ENCODE peak calls at places on chromosome 20, in ten cellular contexts. A is cardiac fibroblast, L is gastrocnemius medialis, X is ovary, Y is progenitor cell of endocrine pancreas, C is GM12878, V is transverse colon, M is testis, O is foreskin fibroblast, H is heart right ventricle. S is an unnamed sample.

GRCh38 chr20:407953-408842 is at the start of gene RBCK1:
- DNase-seq in A (peak; percentile 89), L (peak; percentile 81), X (peak; percentile 90), Y (peak; percentile 63), C (no peak), V (peak; percentile 89), M (peak; percentile 80), O (peak; percentile 77), H (peak; percentile 91), S (peak; percentile 77)

GRCh38 chr20:35014537-35014936 is 58.9 kb downstream of the MYH7B start:
- DNase-seq in A (no peak), L (no peak), X (no peak), Y (no peak), C (no peak), V (no peak), M (no peak), O (no peak), H (no peak), S (no peak)

GRCh38 chr20:45467861-45468260 is 1.7 kb upstream of the WFDC2 start:
- DNase-seq in A (no peak), L (no peak), X (no peak), Y (no peak), C (no peak), V (peak; percentile 21), M (no peak), O (no peak), H (no peak), S (no peak)

GRCh38 chr20:38209054-38209675 is 44.1 kb upstream of the TGM2 start:
- DNase-seq in A (no peak), L (no peak), X (no peak), Y (no peak), C (no peak), V (no peak), M (no peak), O (no peak), H (peak; percentile 66), S (no peak)

GRCh38 chr20:1600736-1601135 is 19.1 kb downstream of the SIRPB1 start:
- DNase-seq in A (no peak), L (no peak), X (no peak), Y (no peak), C (no peak), V (no peak), M (no peak), O (no peak), H (no peak), S (no peak)

GRCh38 chr20:53321596-53321995 is 272.0 kb downstream of the ZNF217 start:
- DNase-seq in A (no peak), L (no peak), X (no peak), Y (no peak), C (no peak), V (no peak), M (no peak), O (no peak), H (no peak), S (no peak)

GRCh38 chr20:45088247-45088646 is 12.7 kb downstream of the KCNS1 start:
- DNase-seq in A (peak; percentile 74), L (no peak), X (no peak), Y (no peak), C (no peak), V (no peak), M (no peak), O (peak; percentile 98), H (no peak), S (no peak)

GRCh38 chr20:13008761-13009681 is at the start of gene SPTLC3:
- DNase-seq in A (peak; percentile 68), L (no peak), X (peak; percentile 52), Y (peak; percentile 18), C (no peak), V (peak; percentile 62), M (peak; percentile 78), O (peak; percentile 23), H (peak; percentile 44), S (no peak)

GRCh38 chr20:60054716-60055371 is 96.6 kb downstream of the CDH26 start:
- DNase-seq in A (no peak), L (no peak), X (no peak), Y (no peak), C (no peak), V (no peak), M (no peak), O (no peak), H (no peak), S (no peak)

GRCh38 chr20:32031007-32031958 is 20.8 kb upstream of the HCK start:
- DNase-seq in A (peak; percentile 87), L (peak; percentile 56), X (peak; percentile 62), Y (peak; percentile 85), C (no peak), V (peak; percentile 75), M (peak; percentile 86), O (peak; percentile 65), H (peak; percentile 87), S (peak; percentile 52)

GRCh38 chr20:49624317-49624716 is 56.4 kb upstream of the PTGIS start:
- DNase-seq in A (no peak), L (no peak), X (no peak), Y (no peak), C (no peak), V (no peak), M (no peak), O (no peak), H (no peak), S (no peak)

GRCh38 chr20:46142124-46142523 is 24.0 kb downstream of the CD40 start:
- DNase-seq in A (no peak), L (no peak), X (no peak), Y (no peak), C (no peak), V (no peak), M (no peak), O (no peak), H (no peak), S (no peak)

DNA sequence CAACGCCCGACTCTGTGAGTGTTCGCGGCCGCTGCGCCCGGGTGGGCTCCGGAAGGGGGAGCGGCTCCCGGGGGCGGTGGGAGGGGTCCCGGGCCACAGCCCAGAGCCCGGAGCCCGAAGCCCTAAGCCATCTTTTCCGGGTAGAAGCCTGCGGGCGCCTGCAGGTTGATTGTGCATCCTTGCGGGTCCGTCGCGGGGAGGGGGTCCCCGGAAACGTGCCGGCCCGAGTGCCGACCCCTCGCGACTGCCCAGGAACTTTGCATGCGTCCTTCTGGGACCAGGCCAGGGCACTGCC is 413 bp downstream of the PTPRA start:
- DNase-seq in A (peak; percentile 49), L (no peak), X (peak; percentile 37), Y (peak; percentile 58), C (no peak), V (peak; percentile 62), M (peak; percentile 46), O (no peak), H (peak; percentile 57), S (peak; percentile 55)
- TF ChIP-seq CTCF in A (no peak), L (no peak), X (no peak), Y (no peak), C (no peak), V (no peak), M (no peak), O (no peak), H (no peak), S (no peak)

DNA sequence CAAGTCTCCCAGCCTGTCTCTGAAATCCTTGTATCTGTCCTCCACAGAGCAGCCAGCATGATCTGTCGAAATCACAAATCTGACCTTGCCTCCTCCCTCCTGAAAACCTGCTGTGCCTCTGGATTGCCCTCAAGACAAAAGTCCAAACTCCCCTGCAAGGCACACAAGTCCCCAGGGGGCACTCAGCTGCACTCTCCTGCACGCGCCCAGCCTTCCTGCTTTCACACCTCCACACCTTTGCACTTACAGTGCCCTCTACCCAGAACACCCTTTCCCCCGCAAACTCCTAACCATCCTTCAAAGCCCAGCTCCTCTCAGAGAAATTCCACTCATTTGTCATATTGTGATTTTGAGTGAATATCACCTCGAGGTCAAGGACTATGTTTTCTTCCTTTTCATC is 83.4 kb upstream of the TOP1 start:
- DNase-seq in A (no peak), L (no peak), X (no peak), Y (no peak), C (no peak), V (no peak), M (no peak), O (no peak), H (no peak), S (no peak)
- TF ChIP-seq CTCF in A (no peak), L (no peak), X (no peak), Y (no peak), C (no peak), V (no peak), M (no peak), O (no peak), H (no peak), S (no peak)

GRCh38 chr20:50746138-50746940 is 15.0 kb downstream of the PARD6B start:
- DNase-seq in A (peak; percentile 43), L (no peak), X (no peak), Y (no peak), C (no peak), V (no peak), M (peak; percentile 34), O (peak; percentile 64), H (no peak), S (peak; percentile 11)

GRCh38 chr20:50745634-50746137 is 14.3 kb downstream of the PARD6B start:
- DNase-seq in A (no peak), L (no peak), X (no peak), Y (no peak), C (no peak), V (peak; percentile 35), M (peak; percentile 11), O (no peak), H (no peak), S (no peak)

GRCh38 chr20:50743087-50743486 is 11.7 kb downstream of the PARD6B start:
- DNase-seq in A (no peak), L (no peak), X (no peak), Y (no peak), C (no peak), V (no peak), M (no peak), O (no peak), H (no peak), S (no peak)

GRCh38 chr20:50747275-50747674 is 15.9 kb downstream of the PARD6B start:
- DNase-seq in A (no peak), L (no peak), X (no peak), Y (no peak), C (no peak), V (no peak), M (no peak), O (no peak), H (no peak), S (no peak)

DNA sequence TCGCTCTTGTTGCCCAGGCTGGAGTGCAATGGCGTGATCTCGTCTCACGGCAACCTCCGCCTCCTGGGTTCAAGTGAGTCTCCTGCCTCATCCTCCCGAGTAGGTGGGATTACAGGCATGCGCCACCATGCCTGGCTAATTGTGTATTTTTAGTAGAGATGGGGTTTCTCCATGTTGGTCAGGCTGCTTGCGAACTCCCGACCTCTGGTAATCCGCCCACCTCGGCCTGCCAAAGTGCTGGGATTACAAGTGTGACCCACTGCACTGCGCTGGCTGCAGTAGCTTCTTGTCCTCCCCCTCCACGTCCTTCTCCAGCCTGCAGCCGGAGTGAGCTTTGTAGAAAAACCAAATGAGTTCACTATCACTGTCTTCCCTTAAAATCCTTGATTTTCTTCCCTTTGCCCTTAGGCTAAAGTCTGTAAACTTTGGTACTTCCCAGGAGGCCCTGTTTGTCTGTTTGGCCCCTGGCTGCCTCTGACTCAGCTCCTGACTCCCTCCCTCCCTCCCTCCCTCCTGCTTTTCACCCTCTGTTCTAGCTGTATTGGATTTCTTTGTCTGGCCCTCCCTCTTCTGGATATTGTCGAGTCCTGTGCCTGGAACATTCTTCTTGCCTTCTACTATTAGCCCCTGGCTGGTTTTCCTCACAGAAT is 12.9 kb downstream of the PARD6B start:
- DNase-seq in A (peak; percentile 93), L (peak; percentile 85), X (peak; percentile 79), Y (no peak), C (no peak), V (peak; percentile 68), M (peak; percentile 84), O (peak; percentile 91), H (peak; percentile 71), S (peak; percentile 37)
- TF ChIP-seq CTCF in A (peak; percentile 47), L (peak; percentile 42), X (peak; percentile 28), Y (no peak), C (no peak), V (peak; percentile 17), M (no peak), O (peak; percentile 41), H (peak; percentile 60), S (no peak)

GRCh38 chr20:40797425-40797824 is 108.4 kb upstream of the MAFB start:
- DNase-seq in A (peak; percentile 28), L (no peak), X (no peak), Y (no peak), C (no peak), V (no peak), M (no peak), O (no peak), H (no peak), S (peak; percentile 34)
- TF ChIP-seq CTCF in A (peak; percentile 40), L (peak; percentile 25), X (no peak), Y (peak; percentile 65), C (peak; percentile 53), V (peak; percentile 31), M (peak; percentile 9), O (peak; percentile 41), H (peak; percentile 45), S (peak; percentile 23)

S was measured in mesothelial cell of epicardium.